ENCODE peak calls at places on chromosomes 12 and 14, in nine cellular contexts. C, H, J, W, V, G, X, F and K are unnamed samples.

GRCh38 chr12:82740129-82741000 is 53.7 kb downstream of the TMTC2 start:
- DNase-seq in H (peak), C (no peak), F (no peak), V (no peak), W (no peak), G (peak), J (no peak), X (no peak), K (peak)

GRCh38 chr12:1820191-1820599 is at the start of gene LRTM2:
- DNase-seq in W (no peak), G (no peak), H (no peak), X (peak), J (no peak), C (no peak), V (no peak), F (no peak), K (no peak)

GRCh38 chr12:121427556-121428055 is 27.7 kb downstream of the RNF34 start:
- DNase-seq in X (no peak), W (no peak), H (no peak), C (no peak), V (no peak), J (no peak), F (no peak), G (no peak), K (peak)

GRCh38 chr12:107761502-107761904 is 566 bp upstream of the PRDM4 start:
- DNase-seq in G (no peak), C (no peak), F (no peak), X (no peak), W (no peak), V (no peak), H (no peak), J (no peak), K (no peak)

GRCh38 chr12:4852911-4853310 is 56.8 kb upstream of the KCNA1 start:
- DNase-seq in X (no peak), G (no peak), C (no peak), V (no peak), H (no peak), F (no peak), W (no peak), J (no peak), K (no peak)

GRCh38 chr14:104604461-104605449 is at the start of gene TMEM179:
- DNase-seq in C (no peak), G (no peak), V (no peak), W (no peak), X (peak), F (peak), H (peak), J (peak), K (no peak)

GRCh38 chr14:105168979-105169507 is 467 bp upstream of the JAG2 start:
- DNase-seq in J (no peak), V (peak), W (no peak), G (no peak), C (no peak), X (peak), H (no peak), F (peak), K (no peak)

GRCh38 chr12:42957136-42957535 is 367.6 kb upstream of the PRICKLE1 start:
- DNase-seq in H (no peak), G (no peak), C (no peak), X (no peak), W (no peak), J (no peak), F (peak), V (no peak), K (no peak)

GRCh38 chr12:116592731-116593130 is 33.5 kb downstream of the MAP1LC3B2 start:
- DNase-seq in W (no peak), V (no peak), J (no peak), F (no peak), C (no peak), G (no peak), X (no peak), H (no peak), K (no peak)

GRCh38 chr12:28247806-28248205 is 57.5 kb downstream of the CCDC91 start:
- DNase-seq in V (no peak), J (no peak), G (no peak), H (no peak), W (no peak), C (no peak), X (no peak), F (no peak), K (no peak)

GRCh38 chr14:70698288-70698687 is 56.6 kb downstream of the TTC9 start:
- DNase-seq in V (no peak), F (no peak), X (no peak), W (no peak), C (no peak), J (peak), G (peak), H (peak), K (peak)

GRCh38 chr12:75596406-75596805 is 85.0 kb upstream of the KRR1 start:
- DNase-seq in H (no peak), W (no peak), C (no peak), G (no peak), J (peak), V (no peak), F (no peak), X (no peak), K (no peak)

GRCh38 chr12:81679614-81680013 is 79.5 kb downstream of the PPFIA2 start:
- DNase-seq in C (no peak), W (no peak), H (no peak), X (no peak), F (no peak), G (no peak), V (no peak), J (no peak), K (no peak)

GRCh38 chr14:55767291-55767690 is 187.3 kb downstream of the KTN1 start:
- DNase-seq in J (no peak), C (no peak), G (no peak), H (no peak), W (no peak), F (no peak), V (no peak), X (no peak), K (no peak)

GRCh38 chr14:105479438-105480164 is 5.0 kb downstream of the CRIP2 start:
- DNase-seq in X (no peak), F (peak), C (no peak), H (no peak), W (no peak), V (no peak), J (no peak), G (no peak), K (no peak)